ENCODE peak calls at places on chromosomes 6 and 20, in eight cellular contexts. S is heart left ventricle; P is PC-3; M is HL-60; D is A549; U is right atrium auricular region; Y is CD8-positive, alpha-beta T cell; L is fibroblast of lung. F is an unnamed sample.

GRCh38 chr6:81766482-81767069 is 14.1 kb upstream of the TENT5A start:
- DNase-seq in S (no peak), P (peak; percentile 82), M (peak; percentile 89), D (no peak), U (no peak), Y (no peak), L (peak; percentile 97), F (no peak)

GRCh38 chr6:3510178-3510577 is 53.3 kb upstream of the SLC22A23 start:
- DNase-seq in S (no peak), P (no peak), M (no peak), D (no peak), U (no peak), Y (no peak), L (no peak), F (no peak)

GRCh38 chr20:49424536-49424935 is 57.9 kb downstream of the KCNB1 start:
- DNase-seq in S (no peak), P (no peak), M (no peak), D (no peak), U (no peak), Y (no peak), L (no peak), F (no peak)

GRCh38 chr20:56518126-56518525 is 6.4 kb upstream of the FAM209A start:
- DNase-seq in S (no peak), P (no peak), M (no peak), D (no peak), U (no peak), Y (no peak), L (no peak), F (no peak)

GRCh38 chr6:124854338-124854922 is 107.8 kb upstream of the RNF217 start:
- DNase-seq in S (no peak), P (peak; percentile 16), M (no peak), D (no peak), U (no peak), Y (no peak), L (peak; percentile 34), F (peak; percentile 4)

GRCh38 chr6:136609878-136610706 is 59.9 kb upstream of the MAP7 start:
- DNase-seq in S (no peak), P (peak; percentile 96), M (peak; percentile 81), D (peak; percentile 83), U (peak; percentile 73), Y (no peak), L (peak; percentile 100), F (peak; percentile 98)

GRCh38 chr6:157427969-157428368 is 47.0 kb downstream of the ZDHHC14 start:
- DNase-seq in S (no peak), P (no peak), M (no peak), D (no peak), U (no peak), Y (no peak), L (no peak), F (no peak)

GRCh38 chr20:58402827-58403226 is 13.8 kb downstream of the VAPB start:
- DNase-seq in S (no peak), P (no peak), M (no peak), D (no peak), U (no peak), Y (no peak), L (no peak), F (no peak)

GRCh38 chr6:35388772-35389352 is 46.5 kb downstream of the PPARD start:
- DNase-seq in S (no peak), P (no peak), M (no peak), D (no peak), U (no peak), Y (no peak), L (no peak), F (no peak)

GRCh38 chr6:104623052-104623690 is 236.5 kb downstream of the HACE1 start:
- DNase-seq in S (no peak), P (peak; percentile 64), M (no peak), D (peak; percentile 2), U (no peak), Y (no peak), L (no peak), F (peak; percentile 21)

GRCh38 chr6:139764498-139764986 is 390.1 kb upstream of the CITED2 start:
- DNase-seq in S (no peak), P (peak; percentile 88), M (peak; percentile 52), D (peak; percentile 47), U (peak; percentile 62), Y (no peak), L (peak; percentile 93), F (peak; percentile 93)

GRCh38 chr6:134875367-134875766 is 74.5 kb downstream of the ALDH8A1 start:
- DNase-seq in S (no peak), P (no peak), M (peak; percentile 6), D (no peak), U (no peak), Y (no peak), L (peak; percentile 25), F (no peak)

GRCh38 chr6:55819811-55820210 is 55.6 kb downstream of the BMP5 start:
- DNase-seq in S (no peak), P (no peak), M (no peak), D (no peak), U (no peak), Y (no peak), L (no peak), F (no peak)

GRCh38 chr6:39189915-39190544 is 39.2 kb downstream of the KCNK5 start:
- DNase-seq in S (no peak), P (peak; percentile 55), M (peak; percentile 52), D (peak; percentile 36), U (peak; percentile 62), Y (no peak), L (peak; percentile 9), F (peak; percentile 73)

GRCh38 chr6:41072836-41073202 is at the start of gene NFYA:
- DNase-seq in S (peak; percentile 100), P (no peak), M (no peak), D (no peak), U (no peak), Y (no peak), L (peak; percentile 100), F (peak; percentile 100)

DNA sequence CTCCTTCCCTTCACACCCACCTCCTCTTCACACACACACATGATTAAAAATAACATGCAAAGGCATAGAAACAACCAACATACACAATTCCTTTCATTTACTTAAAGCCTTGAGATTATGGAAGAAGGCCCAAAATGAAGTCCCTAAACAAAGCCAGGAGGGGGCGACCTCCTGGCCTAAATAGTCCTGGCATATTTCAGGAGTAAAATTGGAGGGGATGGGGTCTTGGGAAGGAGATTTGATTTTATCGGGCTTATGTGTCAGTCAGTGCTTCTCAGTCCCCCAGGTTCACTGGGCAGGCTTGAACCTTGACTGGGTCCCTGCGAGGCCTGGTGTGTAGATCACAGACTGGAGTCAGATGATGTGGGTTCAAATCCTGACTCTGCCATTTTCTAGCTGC is 266.4 kb downstream of the SAMD5 start:
- DNase-seq in S (no peak), P (peak; percentile 9), M (no peak), D (no peak), U (no peak), Y (no peak), L (no peak), F (peak; percentile 7)
- TF ChIP-seq CTCF in S (no peak), P (peak; percentile 46), M (no peak), D (no peak), U (no peak), Y (no peak), L (no peak), F (peak; percentile 20)

DNA sequence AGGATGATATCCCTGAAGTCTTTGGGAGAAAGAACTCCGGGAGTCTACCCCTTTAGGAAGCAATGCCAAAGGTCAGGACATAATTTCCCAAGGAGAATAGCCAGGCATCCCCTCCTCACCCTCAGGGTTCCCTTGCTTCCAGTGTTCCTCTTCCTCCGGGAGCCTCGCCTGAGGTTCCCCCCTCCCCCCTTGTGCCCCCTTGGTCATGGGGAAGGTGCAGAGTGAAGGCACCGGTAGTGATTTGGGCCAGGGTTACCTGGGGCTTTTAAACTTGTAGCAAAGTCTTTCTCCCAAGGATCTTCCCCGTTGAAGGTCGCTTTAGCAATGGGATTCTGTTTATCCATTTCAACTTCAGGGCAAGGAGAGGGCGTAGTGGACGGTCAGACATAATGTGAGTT is 1.2 kb downstream of the ISM1 start:
- DNase-seq in S (no peak), P (no peak), M (no peak), D (no peak), U (no peak), Y (no peak), L (no peak), F (no peak)
- H3K4me3 ChIP-seq in S (peak overlapping the region; percentile 42), P (peak overlapping the region; percentile 64), M (no peak overlapping the region), D (peak overlapping the region; percentile 86), U (no peak overlapping the region), Y (peak overlapping the region; percentile 57), L (no peak overlapping the region), F (no peak overlapping the region)

DNA sequence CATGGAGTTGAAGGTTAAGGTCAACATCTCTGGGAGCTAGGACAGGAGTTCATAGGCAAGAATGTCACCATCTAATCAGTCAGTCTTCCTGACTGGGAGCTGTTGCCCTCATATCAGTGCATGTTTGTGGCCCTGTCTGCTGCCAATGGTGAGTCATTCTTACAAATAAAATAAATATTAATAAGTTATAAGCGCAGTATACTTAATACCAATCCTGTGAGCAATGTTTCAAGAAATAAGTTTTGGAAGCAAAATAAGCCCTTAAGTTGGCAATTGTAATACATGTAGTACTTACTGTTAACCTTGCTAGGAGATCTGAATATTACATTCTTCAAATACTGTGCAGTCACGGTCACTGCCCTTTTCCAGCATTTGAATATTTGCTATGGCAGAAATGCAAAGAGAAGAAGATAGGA is 20.2 kb upstream of the MDGA1 start:
- DNase-seq in S (no peak), P (peak; percentile 68), M (no peak), D (no peak), U (no peak), Y (no peak), L (peak; percentile 82), F (peak; percentile 21)
- H3K27ac ChIP-seq in S (no peak overlapping the region), P (no peak overlapping the region), M (no peak overlapping the region), D (peak overlapping the region; percentile 62), U (no peak overlapping the region), Y (no peak overlapping the region), L (peak overlapping the region; percentile 13), F (no peak overlapping the region)

DNA sequence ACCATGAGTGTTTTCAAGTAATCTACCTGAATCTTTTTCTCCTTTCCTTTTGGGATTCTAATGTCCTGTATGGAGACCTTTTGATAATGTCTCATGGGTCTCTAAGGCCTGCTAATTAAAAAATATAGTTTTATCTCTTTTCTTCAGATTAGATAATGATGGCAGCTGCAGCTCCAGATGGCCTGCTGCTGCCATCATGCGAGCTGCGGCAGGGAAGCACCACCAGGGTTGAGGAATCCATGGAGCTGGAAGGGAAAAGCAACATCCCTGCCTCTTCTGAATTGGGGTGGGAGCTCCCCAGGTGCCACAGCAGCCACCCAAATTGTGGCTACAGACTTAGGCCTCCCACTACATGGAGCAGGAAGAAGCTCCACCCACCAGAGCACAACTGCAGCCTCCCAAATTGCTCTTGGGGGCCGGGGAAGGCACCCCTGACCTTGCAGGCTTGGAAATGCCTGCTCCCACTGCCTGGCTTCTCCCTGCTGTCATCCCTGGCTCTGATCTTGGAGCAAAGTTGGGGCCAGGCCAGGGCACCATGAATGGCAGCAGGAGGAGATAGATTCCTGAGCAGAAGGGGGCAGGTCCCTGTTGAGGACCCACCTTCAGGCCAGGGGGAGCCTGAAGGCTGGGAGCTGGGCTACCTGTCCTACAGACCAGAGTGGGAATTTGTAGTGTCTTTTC is 189.6 kb upstream of the MAN1A1 start:
- DNase-seq in S (no peak), P (no peak), M (no peak), D (no peak), U (no peak), Y (no peak), L (no peak), F (no peak)
- TF ChIP-seq CTCF in S (no peak), P (no peak), M (no peak), D (no peak), U (no peak), Y (no peak), L (no peak), F (no peak)

GRCh38 chr6:18019539-18020534 is 32.4 kb upstream of the KIF13A start:
- DNase-seq in S (no peak), P (no peak), M (no peak), D (no peak), U (no peak), Y (no peak), L (no peak), F (no peak)
- H3K4me3 ChIP-seq in S (no peak overlapping the region), P (no peak overlapping the region), M (no peak overlapping the region), D (no peak overlapping the region), U (no peak overlapping the region), Y (no peak overlapping the region), L (no peak overlapping the region), F (no peak overlapping the region)

F was measured in cardiac muscle cell.